ENCODE peak calls at places on chromosomes 5 and 9, in five cellular contexts. F is CD14-positive monocyte, B is heart left ventricle, I is endothelial cell, U is neural crest cell. D is an unnamed sample.

GRCh38 chr9:86902606-86903460 is 44.5 kb downstream of the GAS1 start:
- DNase-seq in F (no peak), B (no peak), I (peak), U (peak), D (peak)

GRCh38 chr5:171315386-171315891 is 6.4 kb downstream of the TLX3 start:
- DNase-seq in F (no peak), B (no peak), I (no peak), U (no peak), D (peak)

GRCh38 chr5:59152701-59153245 is 569.9 kb downstream of the RAB3C start:
- DNase-seq in F (no peak), B (no peak), I (no peak), U (no peak), D (no peak)

GRCh38 chr5:180329606-180330269 is 23.4 kb downstream of the GFPT2 start:
- DNase-seq in F (no peak), B (no peak), I (no peak), U (no peak), D (no peak)

GRCh38 chr9:1458503-1458902 is 408.3 kb downstream of the DMRT2 start:
- DNase-seq in F (no peak), B (no peak), I (no peak), U (no peak), D (no peak)

GRCh38 chr5:171453056-171453725 is 33.7 kb downstream of the FGF18 start:
- DNase-seq in F (no peak), B (no peak), I (no peak), U (no peak), D (no peak)

GRCh38 chr5:141040093-141040762 is 10.9 kb upstream of the PCDHB1 start:
- DNase-seq in F (no peak), B (peak), I (peak), U (peak), D (peak)

GRCh38 chr5:149745-150450 is 41.4 kb upstream of the LRRC14B start:
- DNase-seq in F (no peak), B (no peak), I (no peak), U (no peak), D (no peak)

GRCh38 chr5:58786904-58787303 is 204.0 kb downstream of the RAB3C start:
- DNase-seq in F (no peak), B (no peak), I (no peak), U (no peak), D (no peak)

GRCh38 chr5:34577267-34577666 is 78.9 kb upstream of the RAI14 start:
- DNase-seq in F (no peak), B (no peak), I (no peak), U (no peak), D (no peak)

GRCh38 chr5:16945163-16945562 is 9.1 kb upstream of the MYO10 start:
- DNase-seq in F (no peak), B (no peak), I (no peak), U (no peak), D (no peak)

GRCh38 chr5:151081426-151082273 is 816 bp upstream of the TNIP1 start:
- DNase-seq in F (no peak), B (peak), I (no peak), U (no peak), D (no peak)

GRCh38 chr5:76601470-76601869 is 21.7 kb downstream of the F2RL2 start:
- DNase-seq in F (no peak), B (no peak), I (peak), U (no peak), D (no peak)

GRCh38 chr5:77180167-77181081 is 30.1 kb upstream of the PDE8B start:
- DNase-seq in F (no peak), B (peak), I (peak), U (peak), D (peak)

GRCh38 chr5:132496631-132497487 is 6.3 kb upstream of the IRF1 start:
- DNase-seq in F (peak), B (peak), I (peak), U (peak), D (peak)

GRCh38 chr9:89969156-89969566 is 364.3 kb downstream of the GADD45G start:
- DNase-seq in F (no peak), B (no peak), I (no peak), U (no peak), D (no peak)

GRCh38 chr5:141564216-141564692 is 54.5 kb downstream of the DIAPH1 start:
- DNase-seq in F (peak), B (peak), I (peak), U (peak), D (peak)

GRCh38 chr5:68587181-68587580 is 371.6 kb downstream of the PIK3R1 start:
- DNase-seq in F (no peak), B (no peak), I (no peak), U (no peak), D (no peak)

GRCh38 chr9:109576762-109577161 is 78.7 kb upstream of the PTPN3 start:
- DNase-seq in F (no peak), B (no peak), I (no peak), U (no peak), D (no peak)
- TF ChIP-seq CTCF in F (no peak), B (no peak), I (no peak), U (no peak), D (no peak)

DNA sequence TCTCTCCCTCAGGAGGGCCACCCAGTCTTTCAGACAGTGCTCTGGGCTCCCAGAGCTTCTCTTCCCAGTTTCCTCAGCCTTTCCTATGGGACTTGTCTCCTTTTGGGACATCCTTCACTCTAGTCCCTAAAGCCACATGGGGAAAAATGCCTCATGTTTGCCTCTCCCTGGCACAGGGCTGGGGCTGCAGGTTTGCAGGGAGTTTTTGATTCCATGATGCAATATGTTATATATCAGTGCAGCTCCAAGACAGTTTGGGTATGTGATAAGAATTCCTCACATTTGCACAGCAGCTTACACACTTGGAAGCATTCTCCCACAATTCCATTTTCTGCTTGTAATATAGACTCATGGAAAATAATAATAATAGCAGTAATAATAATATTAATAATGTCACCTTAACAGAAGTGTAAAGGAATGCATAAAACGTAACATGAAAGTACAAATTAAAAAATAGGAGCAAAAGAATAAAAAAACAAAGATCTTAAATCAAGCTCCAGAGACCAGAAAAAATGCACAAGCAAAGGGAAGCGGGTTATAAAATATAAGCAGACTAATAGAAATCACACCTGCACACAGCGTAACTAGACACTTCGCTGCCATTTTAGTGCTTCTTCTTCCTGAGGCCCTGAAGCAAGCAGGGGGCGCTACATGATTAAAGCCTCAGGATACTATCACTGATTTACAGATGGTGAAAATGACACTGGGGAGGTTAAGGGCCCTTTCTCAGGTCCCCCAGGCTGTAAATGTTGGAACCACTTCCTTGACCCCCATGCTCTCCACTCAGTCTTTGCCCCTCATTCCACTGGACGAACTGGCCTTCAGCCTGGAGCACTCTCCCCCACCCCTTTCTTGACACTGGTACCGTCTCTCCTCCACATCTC is 70.0 kb upstream of the IL17B start:
- DNase-seq in F (no peak), B (no peak), I (no peak), U (no peak), D (no peak)
- TF ChIP-seq CTCF in F (no peak), B (no peak), I (no peak), U (peak), D (no peak)

GRCh38 chr9:76630916-76631315 is 133.3 kb upstream of the PCA3 start:
- DNase-seq in F (no peak), B (no peak), I (no peak), U (no peak), D (no peak)
- TF ChIP-seq CTCF in F (no peak), B (no peak), I (no peak), U (no peak), D (no peak)

DNA sequence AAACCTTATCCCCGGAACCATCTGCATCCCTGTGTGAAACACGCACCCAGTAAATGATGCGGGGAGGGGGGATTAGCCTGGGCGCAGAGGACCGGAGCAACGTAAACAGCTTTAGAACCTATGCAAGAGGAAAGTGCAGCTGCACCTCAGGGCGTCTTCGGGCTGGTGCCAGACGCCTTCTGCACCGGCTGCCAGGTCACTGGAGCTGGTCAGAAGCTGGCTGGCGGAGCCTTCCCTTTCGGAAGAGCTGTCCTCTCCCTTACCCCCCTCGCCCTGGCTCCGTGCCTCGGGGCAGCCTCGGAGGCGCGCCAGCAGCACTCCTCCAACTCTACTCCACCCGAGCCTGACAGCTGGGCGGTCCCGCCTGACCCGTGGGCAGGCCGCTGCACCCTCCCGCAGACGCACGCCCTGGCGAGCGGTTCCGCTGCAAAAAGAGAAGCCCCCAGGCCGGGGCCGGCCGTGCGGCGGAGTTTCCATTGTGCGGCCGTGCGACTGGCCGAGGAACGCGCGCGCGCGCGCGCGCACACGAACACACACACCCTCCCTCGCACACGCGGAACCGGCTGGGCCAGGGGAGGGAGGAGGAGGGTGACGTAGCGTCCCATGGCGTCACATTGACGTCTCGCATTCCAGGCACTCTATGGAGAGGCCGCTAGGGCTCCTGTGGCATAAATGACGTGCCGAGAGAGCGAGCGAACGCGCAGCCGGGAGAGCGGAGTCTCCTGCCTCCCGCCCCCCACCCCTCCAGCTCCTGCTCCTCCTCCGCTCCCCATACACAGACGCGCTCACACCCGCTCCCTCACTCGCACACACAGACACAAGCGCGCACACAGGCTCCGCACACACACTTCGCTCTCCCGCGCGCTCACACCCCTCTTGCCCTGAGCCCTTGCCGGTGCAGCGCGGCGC is at the start of gene NR4A3:
- DNase-seq in F (peak), B (peak), I (peak), U (peak), D (peak)
- TF ChIP-seq CTCF in F (peak), B (peak), I (no peak), U (peak), D (no peak)